ENCODE peak calls at places on chromosomes 5 and 9, in seven cellular contexts. R is aorta; W is fibroblast of lung; S is DMS153; F is activated T-helper 2 cell treated with anti-CD3 and anti-CD28 coated beads, Interferon-gamma antibody, Interleukin-2, Interleukin-4, amounts not matched to agents 10 μg/mL and 5 μg/mL and 100 μg/mL, durations not matched to agents 14 hours and 24 hours and 36 hours; V is IMR-90; G is stimulated activated CD8-positive, alpha-beta memory T cell treated with anti-CD3 and anti-CD28 coated beads, Interleukin-7, amount 100 ng/mL, for 1 hour. Q is an unnamed sample.

GRCh38 chr5:67166460-67166871 is 30.1 kb downstream of the CD180 start:
- DNase-seq in R (peak; percentile 81), W (no peak), S (no peak), F (peak; percentile 80), V (no peak), G (peak; percentile 22), Q (peak; percentile 89)

GRCh38 chr9:35733109-35733541 is 659 bp downstream of the CREB3 start:
- DNase-seq in R (no peak), W (peak; percentile 51), S (no peak), F (no peak), V (peak; percentile 75), G (no peak), Q (no peak)

GRCh38 chr5:172733179-172733973 is 37.6 kb downstream of the DUSP1 start:
- DNase-seq in R (peak; percentile 93), W (peak; percentile 94), S (no peak), F (no peak), V (peak; percentile 90), G (no peak), Q (peak; percentile 78)

GRCh38 chr9:35571113-35571512 is 33.9 kb upstream of the TESK1 start:
- DNase-seq in R (no peak), W (no peak), S (no peak), F (no peak), V (no peak), G (no peak), Q (no peak)

GRCh38 chr5:140109050-140109817 is 4.7 kb upstream of the PURA start:
- DNase-seq in R (no peak), W (peak; percentile 18), S (no peak), F (no peak), V (peak; percentile 61), G (no peak), Q (no peak)

GRCh38 chr9:135734616-135735144 is 32.7 kb downstream of the KCNT1 start:
- DNase-seq in R (no peak), W (no peak), S (no peak), F (no peak), V (no peak), G (no peak), Q (no peak)

GRCh38 chr9:12849486-12850010 is 74.7 kb downstream of the LURAP1L start:
- DNase-seq in R (no peak), W (peak; percentile 49), S (peak; percentile 10), F (no peak), V (peak; percentile 45), G (no peak), Q (no peak)

GRCh38 chr5:52893863-52894262 is 95.3 kb upstream of the ITGA2 start:
- DNase-seq in R (no peak), W (no peak), S (no peak), F (no peak), V (no peak), G (no peak), Q (no peak)

GRCh38 chr9:117887383-117887782 is 183.2 kb downstream of the TLR4 start:
- DNase-seq in R (no peak), W (no peak), S (no peak), F (no peak), V (no peak), G (no peak), Q (no peak)

GRCh38 chr5:124748687-124749594 is 2.5 kb upstream of the ZNF608 start:
- DNase-seq in R (no peak), W (peak; percentile 93), S (peak; percentile 89), F (no peak), V (peak; percentile 91), G (no peak), Q (peak; percentile 68)

GRCh38 chr9:80072406-80072805 is 500.6 kb downstream of the TLE4 start:
- DNase-seq in R (no peak), W (no peak), S (no peak), F (no peak), V (no peak), G (no peak), Q (no peak)

GRCh38 chr9:127537792-127538191 is 74.3 kb upstream of the STXBP1 start:
- DNase-seq in R (no peak), W (no peak), S (no peak), F (no peak), V (no peak), G (no peak), Q (no peak)

GRCh38 chr9:3277200-3277599 is 248.6 kb downstream of the RFX3 start:
- DNase-seq in R (no peak), W (no peak), S (no peak), F (no peak), V (no peak), G (no peak), Q (no peak)

GRCh38 chr9:83034026-83034425 is 28.9 kb downstream of the RASEF start:
- DNase-seq in R (no peak), W (no peak), S (no peak), F (no peak), V (peak; percentile 62), G (no peak), Q (no peak)

GRCh38 chr5:138467711-138468132 is 2.4 kb downstream of the EGR1 start:
- DNase-seq in R (no peak), W (no peak), S (no peak), F (no peak), V (no peak), G (peak; percentile 32), Q (peak; percentile 47)

GRCh38 chr5:83162598-83162997 is 85.3 kb downstream of the XRCC4 start:
- DNase-seq in R (no peak), W (no peak), S (no peak), F (no peak), V (no peak), G (no peak), Q (no peak)

GRCh38 chr5:36886791-36887190 is 10.2 kb downstream of the NIPBL start:
- DNase-seq in R (no peak), W (no peak), S (no peak), F (no peak), V (no peak), G (no peak), Q (no peak)

GRCh38 chr5:68260455-68260854 is 44.9 kb downstream of the PIK3R1 start:
- DNase-seq in R (no peak), W (no peak), S (no peak), F (no peak), V (no peak), G (no peak), Q (no peak)

GRCh38 chr5:154878642-154879335 is 20.4 kb downstream of the CNOT8 start:
- DNase-seq in R (no peak), W (peak; percentile 7), S (no peak), F (no peak), V (no peak), G (no peak), Q (no peak)

GRCh38 chr9:84125046-84125445 is 144.4 kb downstream of the RMI1 start:
- DNase-seq in R (no peak), W (no peak), S (no peak), F (no peak), V (no peak), G (no peak), Q (no peak)

GRCh38 chr9:71072587-71072986 is 48.8 kb downstream of the TRPM3 start:
- DNase-seq in R (no peak), W (no peak), S (no peak), F (no peak), V (no peak), G (no peak), Q (no peak)

GRCh38 chr9:94867842-94868312 is 141.4 kb downstream of the AOPEP start:
- DNase-seq in R (no peak), W (peak; percentile 92), S (no peak), F (no peak), V (peak; percentile 98), G (no peak), Q (no peak)

GRCh38 chr9:76687861-76688374 is 76.3 kb upstream of the PCA3 start:
- DNase-seq in R (no peak), W (peak; percentile 78), S (no peak), F (no peak), V (peak; percentile 69), G (no peak), Q (no peak)